ENCODE peak calls at places on chromosomes 3 and 15, in four cellular contexts. M is A549, G is K562, Y is WTC11. P is an unnamed sample.

GRCh38 chr3:58529516-58530353 is 7.3 kb downstream of the ACOX2 start:
- DNase-seq in M (peak), Y (peak), G (peak), P (peak)

GRCh38 chr3:66302288-66302687 is 81.5 kb downstream of the SLC25A26 start:
- DNase-seq in G (no peak), M (no peak), Y (no peak), P (no peak)

GRCh38 chr3:119774419-119774818 is 7.5 kb upstream of the NR1I2 start:
- DNase-seq in G (no peak), Y (no peak), M (no peak), P (no peak)

GRCh38 chr3:147887797-147888196 is 478.6 kb downstream of the ZIC1 start:
- DNase-seq in M (no peak), Y (no peak), G (no peak), P (no peak)

GRCh38 chr3:138186803-138187295 is 252 bp upstream of the ARMC8 start:
- DNase-seq in G (peak), M (peak), Y (peak), P (no peak)

GRCh38 chr15:83380682-83381081 is 66.5 kb upstream of the SH3GL3 start:
- DNase-seq in Y (peak), M (peak), G (peak), P (peak)

GRCh38 chr15:45112592-45113379 is 1.2 kb downstream of the DUOX2 start:
- DNase-seq in M (no peak), Y (peak), G (no peak), P (no peak)

GRCh38 chr15:70766597-70766996 is 3.2 kb upstream of the UACA start:
- DNase-seq in M (no peak), G (no peak), Y (no peak), P (no peak)

GRCh38 chr3:160312014-160312624 is 86.9 kb downstream of the C3orf80 start:
- DNase-seq in Y (no peak), G (no peak), M (no peak), P (no peak)

GRCh38 chr3:177618873-177619771 is 421.8 kb upstream of the TBL1XR1 start:
- DNase-seq in G (no peak), Y (no peak), M (no peak), P (no peak)

GRCh38 chr3:24521306-24522154 is 26.9 kb upstream of the THRB start:
- DNase-seq in G (peak), M (peak), Y (peak), P (peak)

GRCh38 chr15:45200799-45201556 is 13.2 kb upstream of the SHF start:
- DNase-seq in G (peak), Y (peak), M (peak), P (peak)

GRCh38 chr3:150365132-150365604 is 42.9 kb upstream of the TSC22D2 start:
- DNase-seq in M (no peak), G (peak), Y (no peak), P (no peak)

GRCh38 chr15:57251308-57251707 is 125.0 kb upstream of the CGNL1 start:
- DNase-seq in Y (no peak), M (no peak), G (no peak), P (no peak)

GRCh38 chr3:63960048-63960711 is 48.0 kb upstream of the SCAANT1 start:
- DNase-seq in G (peak), Y (no peak), M (peak), P (no peak)

DNA sequence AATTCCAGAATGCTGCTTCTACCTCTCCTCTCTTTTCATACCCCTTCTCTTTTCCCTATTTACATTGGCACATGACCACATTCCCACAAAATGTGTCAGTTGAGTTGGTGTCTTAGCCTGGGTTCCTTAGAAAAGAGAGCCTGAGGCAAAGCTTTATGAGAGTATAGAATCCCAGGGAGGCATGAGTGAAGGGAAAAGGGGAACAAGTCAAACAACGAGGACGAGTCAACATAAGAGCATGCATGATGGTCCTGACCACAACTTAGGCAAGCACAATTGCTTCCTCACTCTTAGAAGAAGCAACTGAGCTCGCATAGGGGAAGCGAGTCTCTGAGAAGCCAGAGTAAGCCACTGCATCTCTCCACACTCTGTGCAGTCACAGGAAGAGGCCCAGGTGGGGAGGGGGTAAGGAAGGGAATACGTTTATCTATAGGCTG is 15.4 kb upstream of the ZNF774 start:
- DNase-seq in G (no peak), M (peak), Y (no peak), P (no peak)
- TF ChIP-seq NR3C1 in G (no peak), M (no peak), Y (no peak), P (no peak)

GRCh38 chr3:100024520-100025303 is 89.6 kb downstream of the FILIP1L start:
- DNase-seq in M (no peak), Y (no peak), G (no peak), P (peak)
- TF ChIP-seq ESRRA in M (no peak), Y (no peak), G (no peak), P (no peak)

GRCh38 chr15:39323706-39324105 is 257.2 kb upstream of the THBS1 start:
- DNase-seq in Y (no peak), G (no peak), M (no peak), P (no peak)

GRCh38 chr15:39321977-39322376 is 258.9 kb upstream of the THBS1 start:
- DNase-seq in M (no peak), Y (no peak), G (no peak), P (no peak)

GRCh38 chr15:39320886-39321285 is 260.0 kb upstream of the THBS1 start:
- DNase-seq in Y (no peak), M (no peak), G (no peak), P (no peak)

GRCh38 chr15:39320355-39320754 is 260.5 kb upstream of the THBS1 start:
- DNase-seq in Y (no peak), G (no peak), M (no peak), P (no peak)

DNA sequence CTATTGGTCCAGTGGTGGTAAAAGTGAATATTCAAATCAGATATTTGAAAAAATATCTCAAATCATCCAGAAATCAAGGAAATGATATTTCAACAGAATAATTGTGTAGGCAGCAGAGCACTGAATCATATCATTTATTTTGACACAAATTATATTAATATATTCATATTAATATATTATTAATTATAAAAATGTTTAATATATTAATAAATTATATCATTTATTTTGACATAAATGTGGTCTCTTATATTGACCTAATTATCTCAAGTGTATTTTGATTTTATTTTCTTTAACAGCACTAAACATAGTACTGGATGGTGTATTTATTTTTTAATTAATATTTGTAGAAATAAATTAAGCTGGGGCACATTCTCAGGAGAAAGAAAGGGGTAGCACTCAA is 257.7 kb upstream of the THBS1 start:
- DNase-seq in M (no peak), G (no peak), Y (no peak), P (no peak)
- TF ChIP-seq NR3C1 in M (no peak), G (no peak), Y (no peak), P (no peak)

GRCh38 chr15:68298336-68298735 is 20.8 kb downstream of the FEM1B start:
- DNase-seq in G (no peak), M (no peak), Y (no peak), P (no peak)

GRCh38 chr15:68301300-68301699 is 23.8 kb downstream of the FEM1B start:
- DNase-seq in G (no peak), M (no peak), Y (no peak), P (no peak)

GRCh38 chr15:68299436-68299835 is 21.9 kb downstream of the FEM1B start:
- DNase-seq in G (no peak), Y (no peak), M (no peak), P (no peak)

GRCh38 chr15:68300115-68300940 is 22.8 kb downstream of the FEM1B start:
- DNase-seq in Y (no peak), G (no peak), M (no peak), P (peak)

DNA sequence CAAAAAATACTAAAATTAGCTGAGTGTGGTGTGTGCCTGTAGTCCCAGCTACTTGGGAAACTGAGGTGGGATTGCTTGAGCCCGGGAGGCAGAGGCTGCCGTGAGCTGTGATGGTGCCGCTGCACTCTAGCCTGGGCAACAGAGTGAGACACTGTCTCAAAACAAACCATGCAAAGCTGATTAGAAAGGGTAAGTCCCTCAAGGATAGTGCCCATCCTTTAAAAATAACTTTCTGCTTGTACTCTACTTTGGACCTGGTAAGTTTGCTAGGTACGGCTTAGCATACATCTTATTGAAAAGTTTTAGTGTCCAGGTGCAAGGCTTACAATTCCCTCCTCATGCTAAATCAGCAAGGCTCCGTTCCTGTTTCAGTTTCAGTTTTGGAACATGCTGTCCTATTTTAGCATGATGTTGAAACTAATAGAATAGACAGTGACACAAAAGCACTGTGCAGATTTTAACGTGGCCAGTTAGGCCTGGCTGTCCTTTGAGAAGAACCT is 21.4 kb downstream of the FEM1B start:
- DNase-seq in M (no peak), Y (no peak), G (no peak), P (no peak)
- TF ChIP-seq ESRRA in M (no peak), Y (no peak), G (no peak), P (no peak)

GRCh38 chr3:158152186-158152585 is 42.3 kb downstream of the RSRC1 start:
- DNase-seq in Y (no peak), G (no peak), M (no peak), P (no peak)
- TF ChIP-seq NR3C1 in Y (no peak), G (no peak), M (no peak), P (no peak)

GRCh38 chr3:171461087-171461917 is 1.1 kb upstream of the TNIK start:
- DNase-seq in G (no peak), Y (no peak), M (peak), P (no peak)
- TF ChIP-seq ESRRA in G (no peak), Y (no peak), M (no peak), P (no peak)

GRCh38 chr3:181565416-181565815 is 146.3 kb upstream of the SOX2 start:
- DNase-seq in M (no peak), Y (no peak), G (no peak), P (no peak)

GRCh38 chr3:181569356-181569940 is 142.3 kb upstream of the SOX2 start:
- DNase-seq in G (no peak), Y (no peak), M (no peak), P (no peak)

GRCh38 chr3:181568693-181569092 is 143.0 kb upstream of the SOX2 start:
- DNase-seq in G (no peak), M (no peak), Y (no peak), P (no peak)

GRCh38 chr3:181568248-181568647 is 143.5 kb upstream of the SOX2 start:
- DNase-seq in M (no peak), Y (no peak), G (no peak), P (no peak)

DNA sequence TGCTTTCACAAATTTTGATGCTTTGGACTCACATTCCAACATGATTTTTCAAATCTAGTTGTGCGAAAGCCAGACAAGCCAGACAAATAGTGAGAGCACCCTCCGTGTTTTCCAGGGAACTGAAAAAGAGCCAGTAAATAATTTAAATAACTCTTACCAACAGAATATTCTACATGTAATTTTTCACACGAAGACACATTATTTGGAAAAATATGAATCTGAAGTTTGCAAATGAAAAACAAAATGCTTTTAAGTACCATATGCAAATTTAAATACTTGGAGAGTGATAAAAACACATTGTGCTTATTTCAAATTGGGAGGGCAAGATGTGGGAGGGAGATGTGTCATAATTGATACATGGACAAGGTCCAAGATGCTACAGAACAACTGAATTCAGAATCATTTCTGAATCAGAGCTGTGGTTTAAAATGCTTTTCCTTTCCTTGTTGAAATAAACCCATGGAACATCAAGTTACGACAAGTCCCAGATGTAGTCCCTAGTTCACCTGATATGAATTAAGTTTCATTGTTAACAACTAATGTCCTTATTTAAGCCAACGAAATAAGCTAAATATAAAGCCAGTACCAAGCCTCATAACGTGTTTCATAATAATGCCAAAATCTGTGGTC is 144.2 kb upstream of the SOX2 start:
- DNase-seq in G (no peak), Y (no peak), M (no peak), P (no peak)
- TF ChIP-seq NR3C1 in G (no peak), Y (no peak), M (no peak), P (no peak)

GRCh38 chr3:195839260-195840010 is 27.7 kb upstream of the MUC4 start:
- DNase-seq in G (no peak), M (no peak), Y (no peak), P (no peak)
- TF ChIP-seq ESRRA in G (no peak), M (no peak), Y (no peak), P (no peak)

DNA sequence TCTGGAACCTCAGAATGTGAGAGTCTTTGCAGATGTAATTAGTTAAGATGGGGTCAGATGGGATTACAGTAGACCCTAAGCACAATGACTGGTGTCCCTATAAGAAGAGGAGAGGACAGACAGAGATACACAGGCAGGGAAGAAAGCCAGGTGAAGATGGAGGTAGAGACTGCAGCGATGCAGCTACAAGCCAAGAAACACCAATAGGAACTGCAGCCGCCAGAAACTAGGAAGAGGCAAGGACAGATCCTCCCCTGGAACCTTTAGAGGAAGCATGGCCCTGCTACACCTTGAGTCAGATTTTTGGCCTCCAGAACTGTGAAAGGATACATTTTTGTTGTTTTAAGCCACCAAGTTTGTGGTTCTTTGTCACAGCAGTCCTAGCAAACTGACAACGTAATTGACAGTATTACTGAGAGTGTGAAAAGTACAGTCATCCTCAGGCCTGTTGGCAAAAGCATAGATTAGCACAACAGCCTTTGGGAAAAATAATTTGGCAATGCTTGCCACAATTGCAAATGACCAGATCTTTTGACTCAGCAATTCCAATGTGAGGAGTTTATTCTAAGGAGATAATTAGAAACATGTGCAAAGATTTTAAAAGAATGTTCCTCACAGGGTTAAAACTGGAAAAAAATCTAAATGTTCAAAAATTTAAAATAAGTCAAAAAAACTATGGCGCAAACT is 82.6 kb upstream of the TJP1 start:
- DNase-seq in G (no peak), Y (no peak), M (no peak), P (no peak)
- TF ChIP-seq NR3C1 in G (no peak), Y (no peak), M (no peak), P (no peak)

P was measured in HepG2.